ENCODE peak calls at places on chromosomes 16 and 17, in nine cellular contexts. X is ELF-1; P is NCI-H146; B is left colon; Q is esophagus muscularis mucosa; L is AG04450; N is stimulated activated CD4-positive, alpha-beta T cell treated with anti-CD3 and anti-CD28 coated beads, Interleukin-4, amount 100 ng/mL, for 1 hour; E is left kidney; O is activated gamma-delta T cell. F is an unnamed sample.

GRCh38 chr16:1456951-1457350 is 12.6 kb upstream of the CCDC154 start:
- DNase-seq in X (no peak), P (no peak), B (no peak), Q (no peak), L (no peak), N (no peak), E (no peak), O (no peak), F (no peak)

GRCh38 chr17:28916302-28916934 is 13.5 kb upstream of the DHRS13 start:
- DNase-seq in X (peak; percentile 40), P (peak; percentile 6), B (peak; percentile 56), Q (no peak), L (no peak), N (peak; percentile 46), E (peak; percentile 61), O (no peak), F (no peak)

GRCh38 chr17:29383687-29384086 is 6.5 kb upstream of the TAOK1 start:
- DNase-seq in X (no peak), P (no peak), B (no peak), Q (no peak), L (no peak), N (no peak), E (no peak), O (no peak), F (no peak)

GRCh38 chr17:32007463-32008298 is 498 bp downstream of the LRRC37B start:
- DNase-seq in X (peak; percentile 64), P (peak; percentile 49), B (peak; percentile 59), Q (no peak), L (no peak), N (peak; percentile 42), E (peak; percentile 76), O (no peak), F (no peak)

GRCh38 chr17:58913552-58913951 is 157.9 kb downstream of the PPM1E start:
- DNase-seq in X (no peak), P (no peak), B (no peak), Q (no peak), L (no peak), N (no peak), E (no peak), O (no peak), F (no peak)

GRCh38 chr17:8724451-8724850 is 20.2 kb downstream of the CCDC42 start:
- DNase-seq in X (peak; percentile 52), P (no peak), B (no peak), Q (no peak), L (no peak), N (no peak), E (no peak), O (no peak), F (no peak)

GRCh38 chr17:50355701-50356341 is 9.9 kb downstream of the XYLT2 start:
- DNase-seq in X (no peak), P (no peak), B (no peak), Q (no peak), L (no peak), N (no peak), E (no peak), O (no peak), F (no peak)

GRCh38 chr16:53022374-53022773 is 30.3 kb downstream of the CHD9NB start:
- DNase-seq in X (peak; percentile 49), P (peak; percentile 49), B (peak; percentile 28), Q (no peak), L (peak; percentile 7), N (no peak), E (peak; percentile 84), O (no peak), F (no peak)

GRCh38 chr17:3535253-3535995 is 22.2 kb downstream of the TRPV3 start:
- DNase-seq in X (peak; percentile 92), P (no peak), B (peak; percentile 59), Q (no peak), L (no peak), N (peak; percentile 65), E (peak; percentile 90), O (peak; percentile 22), F (no peak)

GRCh38 chr17:80029235-80029974 is 6.3 kb downstream of the TBC1D16 start:
- DNase-seq in X (no peak), P (no peak), B (peak; percentile 43), Q (peak; percentile 95), L (no peak), N (no peak), E (peak; percentile 63), O (no peak), F (no peak)

GRCh38 chr17:31111183-31111582 is 16.4 kb downstream of the NF1 start:
- DNase-seq in X (no peak), P (no peak), B (no peak), Q (no peak), L (no peak), N (no peak), E (no peak), O (no peak), F (no peak)

GRCh38 chr17:78738698-78739097 is 43.4 kb downstream of the CYTH1 start:
- DNase-seq in X (no peak), P (no peak), B (no peak), Q (no peak), L (no peak), N (no peak), E (no peak), O (no peak), F (no peak)

GRCh38 chr16:28925386-28926228 is 569 bp upstream of the RABEP2 start:
- DNase-seq in X (no peak), P (peak; percentile 81), B (peak; percentile 81), Q (peak; percentile 95), L (no peak), N (peak; percentile 79), E (peak; percentile 95), O (peak; percentile 66), F (no peak)